ENCODE peak calls at places on chromosomes 1 and 21, in six cellular contexts. M, O, H, R, D and W are unnamed samples. For H3K4me1 and H3K27me3, the result is how much of the 10 kb centered on the place peaks cover.

GRCh38 chr1:27643626-27644368 is 8.8 kb upstream of the FGR start:
- DNase-seq in H (peak), O (peak), D (no peak), R (peak), M (peak), W (peak)

GRCh38 chr1:47569681-47570470 is 132.0 kb downstream of the FOXD2 start:
- DNase-seq in O (no peak), D (no peak), H (peak), R (peak), M (peak), W (no peak)

GRCh38 chr1:12478612-12478985 is 139.4 kb downstream of the DHRS3 start:
- DNase-seq in R (no peak), M (no peak), D (no peak), O (no peak), H (no peak), W (peak)

GRCh38 chr1:35726814-35727433 is 8.2 kb upstream of the C1orf216 start:
- DNase-seq in R (peak), M (peak), H (peak), O (peak), D (peak), W (peak)

GRCh38 chr1:58809327-58810040 is 25.6 kb upstream of the JUN start:
- DNase-seq in D (peak), H (no peak), O (no peak), M (no peak), R (peak), W (no peak)

GRCh38 chr21:40902299-40902698 is 55.3 kb upstream of the DSCAM start:
- DNase-seq in R (no peak), O (no peak), M (no peak), H (no peak), D (no peak), W (no peak)

GRCh38 chr1:71046891-71047634 is 553 bp downstream of the PTGER3 start:
- DNase-seq in M (peak), O (no peak), H (no peak), R (no peak), D (no peak), W (no peak)

GRCh38 chr1:234986750-234987414 is 141.8 kb downstream of the TOMM20 start:
- DNase-seq in M (no peak), R (no peak), O (no peak), H (no peak), D (no peak), W (no peak)

GRCh38 chr1:185017338-185017737 is 28.0 kb upstream of the RNF2 start:
- DNase-seq in M (no peak), O (no peak), R (peak), H (peak), D (no peak), W (no peak)

GRCh38 chr1:73943270-73943669 is 254.7 kb downstream of the LRRIQ3 start:
- DNase-seq in R (no peak), H (no peak), O (no peak), D (no peak), M (no peak), W (no peak)

GRCh38 chr21:45163413-45164123 is 89.2 kb downstream of the ADARB1 start:
- DNase-seq in D (no peak), M (no peak), H (no peak), O (no peak), R (no peak), W (no peak)

GRCh38 chr21:32921632-32922230 is 104.0 kb upstream of the OLIG2 start:
- DNase-seq in O (peak), D (no peak), H (peak), M (no peak), R (no peak), W (peak)

GRCh38 chr1:93753766-93754763 is 72.4 kb upstream of the BCAR3 start:
- DNase-seq in M (no peak), H (no peak), D (no peak), O (no peak), R (peak), W (no peak)

GRCh38 chr1:220274122-220274855 is 2.0 kb upstream of the RAB3GAP2 start:
- DNase-seq in H (no peak), M (no peak), O (no peak), D (no peak), R (peak), W (no peak)

GRCh38 chr1:232634086-232634485 is 4.2 kb upstream of the SIPA1L2 start:
- DNase-seq in M (no peak), O (no peak), R (no peak), D (no peak), H (peak), W (no peak)

GRCh38 chr1:227934476-227935313 is 13.0 kb downstream of the WNT9A start:
- DNase-seq in H (peak), O (peak), M (no peak), D (no peak), R (peak), W (no peak)

GRCh38 chr1:29090937-29091618 is 32.6 kb downstream of the TMEM200B start:
- DNase-seq in O (no peak), D (no peak), R (no peak), M (no peak), H (no peak), W (no peak)

GRCh38 chr21:17590443-17590842 is 22.3 kb downstream of the BTG3 start:
- DNase-seq in D (no peak), H (peak), O (no peak), R (no peak), M (no peak), W (no peak)

GRCh38 chr1:53949023-53949611 is 3.0 kb downstream of the LRRC42 start:
- DNase-seq in O (no peak), R (peak), D (peak), M (peak), H (no peak), W (peak)

GRCh38 chr1:53946252-53947171 is at the start of gene LRRC42:
- DNase-seq in H (peak), O (no peak), M (no peak), R (no peak), D (no peak), W (no peak)

GRCh38 chr1:53947172-53947835 is 1.2 kb downstream of the LRRC42 start:
- DNase-seq in D (peak), M (no peak), O (no peak), H (no peak), R (no peak), W (no peak)

GRCh38 chr1:53949651-53950050 is 3.5 kb downstream of the LRRC42 start:
- DNase-seq in O (no peak), D (no peak), M (no peak), H (no peak), R (no peak), W (peak)

DNA sequence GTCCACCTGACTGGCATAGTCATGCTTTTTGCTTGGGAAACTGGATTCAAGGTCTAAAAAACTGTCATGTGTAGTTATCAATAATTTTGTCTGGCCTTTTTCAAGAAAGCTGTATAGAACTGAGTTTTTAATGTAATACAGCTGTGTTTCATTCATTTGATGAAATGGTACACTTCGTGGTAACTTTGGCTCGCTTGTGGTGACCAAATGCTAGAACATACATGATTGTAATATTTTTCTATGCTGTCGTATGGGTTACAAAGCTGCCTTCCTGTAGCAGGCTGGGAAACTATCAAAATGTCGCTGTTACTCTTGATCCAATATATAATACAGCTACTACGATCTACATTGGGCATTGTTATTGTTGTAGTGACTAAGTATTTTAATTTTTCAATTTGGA is 2.1 kb downstream of the LRRC42 start:
- DNase-seq in D (no peak), R (no peak), M (no peak), H (no peak), O (no peak), W (no peak)
- H3K4me3 ChIP-seq in D (no peak), R (peak), M (no peak), H (no peak), O (no peak), W (no peak)

DNA sequence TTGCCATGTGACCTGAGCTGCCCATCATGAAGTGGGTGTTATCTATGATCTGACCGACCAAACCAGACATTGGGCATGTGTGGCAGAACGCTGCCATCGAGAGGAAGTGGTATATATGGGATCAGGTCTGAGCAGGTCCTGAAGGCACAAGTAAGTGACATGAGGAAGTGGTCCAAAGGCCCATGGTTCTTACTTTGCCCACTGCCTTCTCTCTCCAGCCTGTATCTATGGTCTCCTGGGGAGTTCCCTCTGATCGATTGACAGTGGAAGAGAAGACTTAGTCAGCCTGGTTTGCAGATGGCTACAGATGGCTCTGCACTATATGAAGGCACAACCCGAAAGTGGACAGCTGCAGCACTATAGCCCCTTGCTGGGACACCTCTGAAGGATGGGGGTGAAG is 7.9 kb downstream of the SPSB1 start:
- DNase-seq in M (no peak), O (no peak), H (no peak), R (no peak), D (no peak), W (no peak)
- H3K4me1 ChIP-seq in M (half or more), O (under half), H (under half), R (under half), D (under half), W (half or more)

GRCh38 chr1:145961425-145962156 is 2.8 kb downstream of the ANKRD34A start:
- DNase-seq in M (no peak), R (no peak), O (no peak), H (no peak), D (peak), W (peak)

GRCh38 chr1:145960468-145961108 is 2.8 kb upstream of the LIX1L start:
- DNase-seq in D (peak), R (peak), M (peak), H (peak), O (peak), W (peak)

GRCh38 chr1:145962157-145963102 is 1.9 kb downstream of the ANKRD34A start:
- DNase-seq in R (no peak), M (peak), D (peak), H (no peak), O (peak), W (no peak)

GRCh38 chr1:145959957-145960467 is 2.2 kb upstream of the LIX1L start:
- DNase-seq in R (no peak), M (no peak), O (no peak), D (no peak), H (no peak), W (no peak)

DNA sequence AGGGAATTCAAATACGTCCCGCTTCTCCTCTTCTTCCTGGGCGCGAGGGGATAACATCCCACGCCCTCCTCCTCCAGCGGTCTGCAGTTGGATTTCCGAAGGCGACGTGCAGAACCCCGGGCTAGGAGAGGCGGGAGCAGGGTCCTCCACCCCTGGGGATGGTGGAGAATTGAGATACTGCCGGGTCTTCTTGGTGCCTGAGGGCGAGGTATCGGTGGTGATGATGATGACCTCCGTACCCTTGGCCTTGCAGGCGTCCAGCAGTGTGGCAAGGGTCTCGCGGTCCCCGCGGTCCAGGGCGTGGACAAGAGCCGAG is 3.2 kb upstream of the LIX1L start:
- DNase-seq in O (no peak), D (peak), M (no peak), R (no peak), H (no peak), W (no peak)
- H3K27me3 ChIP-seq in O (under half), D (under half), M (under half), R (under half), H (under half), W (under half)

DNA sequence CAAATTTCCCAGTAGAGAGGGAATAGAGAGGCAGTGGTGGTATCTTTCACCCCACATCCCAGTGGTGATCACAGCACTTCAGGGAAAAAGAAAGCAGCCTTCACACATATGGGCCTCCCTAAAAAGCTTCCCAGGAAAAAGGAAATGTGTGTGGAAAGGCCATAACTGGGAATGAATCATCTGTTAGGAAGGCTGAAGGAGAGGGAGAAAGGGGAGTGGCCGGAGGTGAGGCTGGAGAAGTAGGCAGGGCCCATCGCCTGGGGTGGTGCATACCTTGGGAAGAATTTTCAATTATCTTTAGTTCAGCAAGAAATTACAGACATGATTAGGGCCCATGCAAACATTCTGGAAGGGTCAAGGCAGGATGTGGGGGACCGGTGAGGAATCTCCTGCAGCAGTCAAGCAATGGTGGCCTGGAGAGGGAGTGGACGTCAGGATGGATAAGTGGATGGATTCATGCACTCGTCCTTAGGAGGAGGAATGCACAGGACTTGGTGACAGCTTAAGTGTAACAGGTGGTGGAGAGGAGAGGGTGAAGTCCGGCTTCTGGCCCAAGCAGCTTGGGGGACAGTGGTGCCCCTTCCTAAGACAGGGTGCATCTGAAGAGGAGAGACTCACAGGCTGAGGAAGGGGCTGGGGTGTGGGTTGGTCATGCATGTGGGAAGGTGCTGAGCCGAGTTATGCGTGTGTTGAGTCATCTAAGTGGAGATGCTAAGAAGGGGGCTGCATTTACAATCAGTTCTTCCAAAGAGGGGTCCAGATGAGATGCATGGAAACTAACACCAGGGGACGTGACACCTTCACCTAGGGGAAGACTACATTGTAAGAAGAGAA is 17.9 kb downstream of the HIVEP3 start:
- DNase-seq in R (peak), D (no peak), O (no peak), H (peak), M (no peak), W (peak)
- H3K4me3 ChIP-seq in R (no peak), D (no peak), O (no peak), H (no peak), M (no peak), W (no peak)

GRCh38 chr1:32291708-32292508 is at the start of gene HDAC1:
- DNase-seq in M (peak), H (peak), R (peak), D (peak), O (peak), W (peak)
- H3K4me1 ChIP-seq in M (under half), H (under half), R (under half), D (under half), O (under half), W (half or more)

DNA sequence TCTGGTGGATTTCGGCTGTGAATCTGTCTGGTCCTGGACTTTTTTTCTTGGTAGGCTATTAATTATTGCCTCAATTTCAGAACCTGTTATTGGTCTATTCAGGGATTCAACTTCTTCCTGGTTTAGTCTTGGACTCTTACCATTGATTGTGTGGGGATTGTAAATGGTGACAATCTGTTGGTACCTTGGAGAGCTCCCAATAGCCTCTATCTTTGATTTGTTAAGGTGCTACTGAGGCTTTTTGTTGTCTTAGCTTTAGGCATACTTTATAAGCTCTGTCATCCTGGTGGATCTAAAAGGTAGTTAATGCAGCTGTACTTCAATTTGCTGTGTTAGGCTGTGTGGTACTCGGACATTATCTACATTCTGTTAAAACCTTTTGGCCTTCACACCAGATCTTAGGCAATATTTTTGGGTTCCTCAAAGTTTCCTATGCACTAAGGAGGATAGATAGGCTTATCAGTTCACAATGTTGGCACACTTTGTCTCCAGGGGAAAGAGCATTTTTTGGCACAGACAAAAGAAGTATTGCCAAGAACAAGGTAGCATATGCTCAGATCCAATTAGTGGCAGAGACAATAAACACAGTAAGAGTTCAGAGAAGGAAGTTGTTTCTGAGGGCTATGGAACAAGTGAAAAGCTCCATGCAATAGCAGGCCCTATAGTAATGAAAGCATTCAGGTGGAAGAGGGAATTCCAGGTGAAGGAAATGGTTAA is 230.4 kb downstream of the PDE4B start:
- DNase-seq in M (no peak), H (no peak), R (peak), D (no peak), O (no peak), W (no peak)
- H3K27me3 ChIP-seq in M (under half), H (under half), R (under half), D (under half), O (under half), W (under half)

DNA sequence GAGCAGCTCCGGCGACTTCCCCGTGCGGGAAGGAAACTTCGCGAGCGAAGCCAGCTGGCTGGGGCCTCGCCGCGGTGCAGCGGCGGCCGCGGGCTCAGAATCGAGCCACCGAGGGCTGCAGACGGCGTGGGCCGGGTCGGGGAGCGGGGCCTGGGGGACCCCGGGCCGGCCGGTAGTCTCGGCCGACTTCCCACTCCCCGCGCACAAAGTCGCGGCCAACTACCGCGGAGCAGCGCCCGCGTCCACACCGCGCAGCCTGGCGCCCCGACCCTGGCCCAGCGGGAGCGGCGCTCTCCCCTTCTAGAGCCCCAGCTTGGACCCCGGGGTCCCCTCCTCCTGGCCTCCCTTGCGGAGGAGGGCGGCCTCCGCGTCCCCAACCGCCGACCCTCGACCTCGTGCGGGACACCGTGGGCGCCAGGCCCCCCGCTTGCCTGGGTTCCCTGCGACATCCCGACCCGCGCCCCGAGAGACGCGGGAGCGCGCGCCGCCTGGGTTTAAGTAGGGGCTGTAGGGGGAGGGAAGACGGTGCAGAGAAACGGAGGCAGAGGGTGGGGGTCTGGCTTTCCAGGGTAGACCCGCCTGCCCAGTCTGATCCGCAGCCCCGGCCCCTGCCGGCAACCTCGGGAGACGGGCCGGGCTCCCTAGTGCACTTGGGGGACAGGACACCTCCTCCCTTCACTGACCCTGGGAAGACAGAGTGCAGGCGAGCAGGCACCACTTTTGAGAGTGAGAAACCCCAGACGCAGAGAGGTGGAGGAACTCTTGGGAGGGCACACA is 4.7 kb downstream of the PRDM16 start:
- DNase-seq in H (peak), R (peak), M (peak), D (no peak), O (no peak), W (no peak)
- H3K4me3 ChIP-seq in H (peak), R (no peak), M (no peak), D (no peak), O (no peak), W (no peak)

GRCh38 chr1:201711101-201711597 is 117.8 kb upstream of the IPO9 start:
- DNase-seq in O (no peak), D (no peak), H (no peak), R (peak), M (no peak), W (no peak)

GRCh38 chr1:201710632-201711031 is 118.3 kb upstream of the IPO9 start:
- DNase-seq in H (no peak), O (no peak), R (no peak), M (no peak), D (no peak), W (no peak)

GRCh38 chr1:201712387-201713092 is 116.4 kb upstream of the IPO9 start:
- DNase-seq in M (no peak), O (no peak), R (no peak), H (no peak), D (no peak), W (no peak)

GRCh38 chr1:201713093-201713810 is 115.7 kb upstream of the IPO9 start:
- DNase-seq in M (peak), O (no peak), H (peak), D (peak), R (peak), W (no peak)

DNA sequence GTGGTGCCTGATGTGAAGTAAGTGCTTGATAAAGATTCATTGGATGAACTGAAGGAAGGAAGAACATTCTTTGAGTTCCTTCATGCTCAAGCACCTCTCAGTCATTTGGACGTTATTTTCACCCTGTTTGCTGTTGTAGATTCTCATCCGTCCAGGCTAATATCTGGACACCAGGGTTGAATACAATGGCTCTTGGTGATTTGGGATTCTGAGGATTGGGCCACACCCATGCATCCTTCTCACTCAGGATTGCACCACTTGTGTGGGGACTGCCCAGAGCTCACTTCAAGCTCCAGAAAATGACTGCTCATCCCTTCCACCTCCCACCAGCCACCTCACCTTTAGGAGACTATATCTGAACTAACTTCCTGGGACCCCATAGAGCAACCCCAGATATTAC is 117.1 kb upstream of the IPO9 start:
- DNase-seq in D (no peak), M (no peak), R (peak), H (no peak), O (no peak), W (no peak)
- H3K4me1 ChIP-seq in D (under half), M (under half), R (half or more), H (under half), O (under half), W (under half)